ENCODE peak calls at places on chromosomes 4 and X, in four cellular contexts. N is K562, H is HL-60, A is GM12878. J is an unnamed sample.

GRCh38 chrX:2632533-2633504 is 58.3 kb upstream of the CD99 start:
- DNase-seq in N (no peak), H (peak), A (no peak), J (no peak)

GRCh38 chr4:116101321-116101720 is 984.1 kb downstream of the TRAM1L1 start:
- DNase-seq in N (no peak), H (no peak), A (no peak), J (no peak)

GRCh38 chr4:158003212-158003611 is 169.6 kb downstream of the GASK1B start:
- DNase-seq in N (no peak), H (peak), A (no peak), J (no peak)

GRCh38 chrX:30308263-30309138 is 689 bp downstream of the NR0B1 start:
- DNase-seq in N (no peak), H (peak), A (no peak), J (peak)

GRCh38 chrX:2538016-2538415 is 37.2 kb upstream of the DHRSX start:
- DNase-seq in N (no peak), H (no peak), A (no peak), J (no peak)

GRCh38 chr4:109215511-109215910 is 86.9 kb downstream of the COL25A1 start:
- DNase-seq in N (no peak), H (no peak), A (no peak), J (no peak)

GRCh38 chr4:108037884-108038283 is 48.2 kb downstream of the HADH start:
- DNase-seq in N (no peak), H (no peak), A (no peak), J (no peak)

GRCh38 chrX:39752820-39753219 is 344.9 kb downstream of the BCOR start:
- DNase-seq in N (no peak), H (peak), A (no peak), J (no peak)

GRCh38 chrX:88828011-88828410 is 81.0 kb downstream of the CPXCR1 start:
- DNase-seq in N (no peak), H (no peak), A (no peak), J (no peak)

GRCh38 chr4:63717384-63717783 is 691.9 kb downstream of the TECRL start:
- DNase-seq in N (peak), H (no peak), A (peak), J (no peak)

GRCh38 chr4:144862221-144862620 is 216.3 kb downstream of the HHIP start:
- DNase-seq in N (no peak), H (no peak), A (no peak), J (no peak)

GRCh38 chrX:120302434-120302833 is 8.8 kb downstream of the TMEM255A start:
- DNase-seq in N (no peak), H (peak), A (peak), J (no peak)

GRCh38 chr4:132065940-132066495 is 1083.1 kb upstream of the PCDH10 start:
- DNase-seq in N (no peak), H (no peak), A (no peak), J (no peak)

GRCh38 chr4:126071346-126072333 is 756.9 kb downstream of the FAT4 start:
- DNase-seq in N (no peak), H (no peak), A (no peak), J (no peak)

GRCh38 chr4:138310991-138311390 is 68.8 kb upstream of the SLC7A11 start:
- DNase-seq in N (no peak), H (no peak), A (no peak), J (no peak)

GRCh38 chr4:10106421-10107039 is 10.1 kb downstream of the WDR1 start:
- DNase-seq in N (peak), H (no peak), A (no peak), J (peak)

GRCh38 chr4:151339472-151339871 is 14.1 kb upstream of the SH3D19 start:
- DNase-seq in N (no peak), H (no peak), A (no peak), J (no peak)

GRCh38 chr4:75030649-75031235 is 97.8 kb downstream of the PARM1 start:
- DNase-seq in N (no peak), H (peak), A (peak), J (no peak)

GRCh38 chr4:16627999-16628398 is 270.4 kb downstream of the LDB2 start:
- DNase-seq in N (no peak), H (no peak), A (no peak), J (no peak)

GRCh38 chrX:131704136-131704695 is 160.3 kb downstream of the OR13H1 start:
- DNase-seq in N (no peak), H (peak), A (peak), J (no peak)

GRCh38 chr4:183688216-183688615 is 29.1 kb downstream of the TRAPPC11 start:
- DNase-seq in N (no peak), H (no peak), A (no peak), J (no peak)

GRCh38 chr4:175758050-175758449 is 54.0 kb downstream of the GPM6A start:
- DNase-seq in N (no peak), H (no peak), A (no peak), J (no peak)

GRCh38 chrX:44580466-44580865 is 37.8 kb upstream of the FUNDC1 start:
- DNase-seq in N (no peak), H (no peak), A (no peak), J (no peak)

GRCh38 chr4:57064811-57065711 is 45.1 kb downstream of the IGFBP7 start:
- DNase-seq in N (no peak), H (no peak), A (no peak), J (no peak)

GRCh38 chrX:109732319-109732779 is 708 bp downstream of the ACSL4 start:
- DNase-seq in N (peak), H (peak), A (no peak), J (peak)

GRCh38 chrX:103608305-103608963 is 671 bp downstream of the TCEAL3 start:
- DNase-seq in N (no peak), H (no peak), A (no peak), J (no peak)

GRCh38 chr4:85952518-85952917 is 407.3 kb downstream of the MAPK10 start:
- DNase-seq in N (no peak), H (no peak), A (no peak), J (no peak)

GRCh38 chr4:176781739-176782100 is 11.0 kb downstream of the VEGFC start:
- DNase-seq in N (no peak), H (no peak), A (no peak), J (no peak)

GRCh38 chr4:95165926-95166524 is 382.7 kb downstream of the UNC5C start:
- DNase-seq in N (peak), H (peak), A (peak), J (peak)

GRCh38 chr4:82965763-82966162 is 44.9 kb downstream of the LIN54 start:
- DNase-seq in N (no peak), H (no peak), A (no peak), J (no peak)

GRCh38 chrX:29671426-29671825 is 543.9 kb upstream of the MAGEB2 start:
- DNase-seq in N (no peak), H (no peak), A (no peak), J (no peak)

GRCh38 chrX:51876441-51876840 is 17.0 kb upstream of the MAGED1 start:
- DNase-seq in N (no peak), H (no peak), A (no peak), J (no peak)

GRCh38 chr4:14883166-14883565 is 119.1 kb upstream of the CPEB2 start:
- DNase-seq in N (no peak), H (no peak), A (no peak), J (no peak)

GRCh38 chrX:123713434-123713833 is 19.4 kb downstream of the THOC2 start:
- DNase-seq in N (no peak), H (no peak), A (no peak), J (no peak)

GRCh38 chr4:158253350-158253980 is 43.2 kb downstream of the TMEM144 start:
- DNase-seq in N (no peak), H (peak), A (no peak), J (no peak)

GRCh38 chrX:110806145-110806544 is 10.5 kb upstream of the CHRDL1 start:
- DNase-seq in N (no peak), H (no peak), A (no peak), J (no peak)

GRCh38 chr4:7423801-7424552 is 10.8 kb downstream of the PSAPL1 start:
- DNase-seq in N (no peak), H (no peak), A (no peak), J (no peak)

GRCh38 chr4:53573696-53574095 is 17.6 kb downstream of the LNX1 start:
- DNase-seq in N (no peak), H (no peak), A (no peak), J (no peak)

DNA sequence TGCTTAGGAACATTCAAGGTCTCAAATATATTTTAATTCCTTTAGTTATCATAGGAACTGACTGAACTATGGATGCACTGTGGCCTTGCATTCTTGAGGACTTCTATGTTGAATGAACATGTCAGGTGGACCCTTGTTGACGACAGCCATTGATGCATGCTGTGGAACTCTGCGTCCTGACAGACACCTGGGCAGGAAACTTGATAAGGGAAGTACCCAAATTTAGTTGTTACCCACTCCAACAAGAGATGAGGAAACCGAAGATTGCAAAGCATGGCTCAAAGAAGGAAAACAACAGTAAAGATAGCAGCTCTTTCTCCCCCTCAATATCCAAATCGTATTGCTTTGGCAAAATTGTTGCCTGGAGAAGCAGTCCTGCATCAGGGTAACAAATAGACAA is 540.0 kb upstream of the NR3C2 start:
- DNase-seq in N (no peak), H (no peak), A (no peak), J (no peak)
- TF ChIP-seq SPI1 in N (no peak), H (no peak), A (no peak), J (no peak)

GRCh38 chrX:10531927-10532326 is 88.5 kb downstream of the MID1 start:
- DNase-seq in N (no peak), H (no peak), A (no peak), J (no peak)
- TF ChIP-seq POLR2AphosphoS5 in N (no peak), H (no peak), A (no peak), J (no peak)

GRCh38 chr4:112889619-112890294 is 159.7 kb upstream of the ANK2 start:
- DNase-seq in N (no peak), H (no peak), A (peak), J (no peak)
- TF ChIP-seq SPI1 in N (no peak), H (no peak), A (no peak), J (no peak)

GRCh38 chr4:142567620-142568451 is 278.3 kb downstream of the INPP4B start:
- DNase-seq in N (no peak), H (no peak), A (peak), J (no peak)
- TF ChIP-seq POLR2AphosphoS5 in N (no peak), H (no peak), A (no peak), J (no peak)

GRCh38 chr4:2888826-2889225 is 45.2 kb downstream of the ADD1 start:
- DNase-seq in N (no peak), H (no peak), A (no peak), J (no peak)
- TF ChIP-seq SPI1 in N (no peak), H (no peak), A (no peak), J (no peak)

GRCh38 chr4:73615613-73616012 is 4.6 kb downstream of the RASSF6 start:
- DNase-seq in N (no peak), H (no peak), A (no peak), J (no peak)

GRCh38 chr4:73619351-73619750 is 885 bp downstream of the RASSF6 start:
- DNase-seq in N (no peak), H (no peak), A (no peak), J (no peak)

GRCh38 chr4:73617256-73617655 is 3.0 kb downstream of the RASSF6 start:
- DNase-seq in N (no peak), H (no peak), A (no peak), J (no peak)

GRCh38 chr4:73621357-73621756 is 1.1 kb upstream of the RASSF6 start:
- DNase-seq in N (no peak), H (no peak), A (no peak), J (no peak)

GRCh38 chr4:73620115-73620792 is at the start of gene RASSF6:
- DNase-seq in N (no peak), H (peak), A (no peak), J (no peak)
- TF ChIP-seq POLR2AphosphoS5 in N (no peak), H (no peak), A (no peak), J (no peak)

DNA sequence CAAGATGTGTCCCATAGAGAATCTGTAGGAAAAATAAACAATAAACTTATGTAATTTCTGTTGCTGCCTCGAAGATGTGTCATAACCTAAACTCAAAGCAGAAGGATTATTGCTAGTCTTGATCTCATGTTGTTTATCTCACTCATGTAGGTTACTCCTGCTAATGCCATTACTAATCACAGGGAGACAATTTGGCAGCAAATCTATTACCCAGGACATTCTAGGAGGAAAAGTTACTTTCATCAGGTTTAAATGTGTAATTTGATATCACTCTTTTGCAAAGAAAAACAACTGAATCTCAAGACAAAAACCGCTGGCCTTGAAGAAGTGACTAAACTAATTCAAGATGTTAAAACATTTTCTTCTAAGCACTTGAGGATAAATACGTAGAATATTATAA is 34.0 kb downstream of the LDOC1 start:
- DNase-seq in N (no peak), H (no peak), A (no peak), J (no peak)
- TF ChIP-seq SPI1 in N (no peak), H (no peak), A (no peak), J (no peak)

GRCh38 chr4:153679476-153679875 is 4.6 kb upstream of the TLR2 start:
- DNase-seq in N (no peak), H (no peak), A (no peak), J (no peak)

GRCh38 chr4:153683763-153684181 is 308 bp upstream of the TLR2 start:
- DNase-seq in N (no peak), H (no peak), A (no peak), J (no peak)

GRCh38 chr4:153684182-153685073 is at the start of gene TLR2:
- DNase-seq in N (no peak), H (peak), A (no peak), J (peak)
- TF ChIP-seq POLR2AphosphoS5 in N (no peak), H (peak), A (no peak), J (no peak)

J was measured in GM12891.